ENCODE peak calls at places on chromosomes 16 and 17, in eight cellular contexts. L is B cell; B is CD8-positive, alpha-beta T cell; K is IMR-90; V is fibroblast of pulmonary artery; P is fibroblast of mammary gland; R is adrenal gland; F is nephron progenitor cell. S is an unnamed sample.

GRCh38 chr17:42337442-42337841 is 49.1 kb downstream of the STAT5A start:
- DNase-seq in F (no peak), R (no peak), B (peak), K (peak), P (peak), L (no peak), V (no peak), S (peak)

GRCh38 chr16:87252269-87252970 is 64.8 kb downstream of the C16orf95 start:
- DNase-seq in V (no peak), L (no peak), K (no peak), P (no peak), R (no peak), F (no peak), B (no peak), S (no peak)

GRCh38 chr16:67719778-67720144 is 645 bp upstream of the GFOD2 start:
- DNase-seq in L (no peak), V (peak), P (peak), K (peak), R (peak), F (peak), B (no peak), S (no peak)

GRCh38 chr17:43578352-43578698 is 32.2 kb upstream of the ETV4 start:
- DNase-seq in F (no peak), P (no peak), K (no peak), L (no peak), V (no peak), B (no peak), R (no peak), S (no peak)

GRCh38 chr17:7309628-7310027 is 2.2 kb downstream of the EIF5A start:
- DNase-seq in L (no peak), B (no peak), F (no peak), V (no peak), P (no peak), K (no peak), R (no peak), S (no peak)

GRCh38 chr16:29290631-29291247 is 115.8 kb downstream of the NPIPB11 start:
- DNase-seq in F (peak), P (peak), K (peak), L (peak), B (peak), R (peak), V (peak), S (peak)

GRCh38 chr16:68079616-68080344 is 5.4 kb upstream of the NFATC3 start:
- DNase-seq in R (peak), F (peak), L (peak), P (peak), B (peak), K (no peak), V (peak), S (peak)

GRCh38 chr17:49217651-49218413 is 7.3 kb downstream of the ABI3 start:
- DNase-seq in K (no peak), P (no peak), F (no peak), L (peak), B (peak), R (peak), V (no peak), S (peak)

GRCh38 chr16:1154887-1155331 is 2.0 kb downstream of the CACNA1H start:
- DNase-seq in K (peak), B (no peak), P (no peak), R (no peak), F (no peak), V (no peak), L (no peak), S (no peak)

GRCh38 chr16:68520649-68521086 is 18.4 kb upstream of the ZFP90 start:
- DNase-seq in L (peak), V (peak), B (peak), R (peak), K (peak), F (peak), P (peak), S (peak)

GRCh38 chr17:44623070-44623725 is 33.1 kb upstream of the MEIOC start:
- DNase-seq in L (no peak), P (no peak), B (no peak), R (no peak), K (no peak), V (no peak), F (no peak), S (no peak)

GRCh38 chr16:85259831-85260165 is 147.5 kb upstream of the CIBAR2 start:
- DNase-seq in P (no peak), K (no peak), R (no peak), V (no peak), F (peak), B (no peak), L (no peak), S (no peak)

GRCh38 chr17:72657467-72658317 is 434.8 kb downstream of the SLC39A11 start:
- DNase-seq in B (no peak), R (no peak), P (peak), V (no peak), F (no peak), K (peak), L (no peak), S (no peak)

GRCh38 chr16:51624083-51624775 is 473.2 kb upstream of the SALL1 start:
- DNase-seq in P (peak), F (no peak), L (no peak), K (no peak), R (no peak), V (no peak), B (no peak), S (no peak)

GRCh38 chr17:73478768-73479424 is 165.3 kb downstream of the SDK2 start:
- DNase-seq in K (no peak), B (no peak), V (no peak), L (no peak), F (no peak), R (no peak), P (no peak), S (no peak)

GRCh38 chr17:64216385-64217248 is 46.4 kb downstream of the TEX2 start:
- DNase-seq in L (peak), R (peak), K (peak), V (peak), B (no peak), P (peak), F (no peak), S (peak)

GRCh38 chr16:29765167-29766032 is 12.7 kb upstream of the ZG16 start:
- DNase-seq in B (no peak), F (no peak), P (no peak), R (no peak), L (no peak), K (no peak), V (no peak), S (no peak)

GRCh38 chr17:19248923-19249574 is 11.9 kb downstream of the EPN2 start:
- DNase-seq in B (no peak), P (peak), F (no peak), R (peak), K (peak), L (no peak), V (peak), S (no peak)

GRCh38 chr16:17476414-17477259 is 5.9 kb upstream of the XYLT1 start:
- DNase-seq in L (peak), R (peak), B (no peak), P (peak), K (peak), F (peak), V (peak), S (peak)

GRCh38 chr17:28395968-28396367 is 10.0 kb downstream of the SLC46A1 start:
- DNase-seq in K (no peak), P (no peak), L (no peak), V (no peak), R (no peak), F (no peak), B (no peak), S (no peak)
- TF ChIP-seq CTCF in K (no peak), P (no peak), L (no peak), V (no peak), R (no peak), F (no peak), B (no peak), S (no peak)

GRCh38 chr16:70252355-70252988 is 732 bp upstream of the EXOSC6 start:
- DNase-seq in F (peak), B (no peak), V (peak), R (no peak), P (peak), L (peak), K (peak), S (peak)
- TF ChIP-seq CTCF in F (peak), B (no peak), V (peak), R (peak), P (peak), L (no peak), K (peak), S (peak)

GRCh38 chr16:52863000-52863399 is 189.7 kb downstream of the CHD9NB start:
- DNase-seq in B (no peak), V (no peak), F (no peak), L (no peak), K (no peak), R (no peak), P (no peak), S (no peak)

GRCh38 chr16:52861614-52862022 is 191.1 kb downstream of the CHD9NB start:
- DNase-seq in K (no peak), B (no peak), L (no peak), V (peak), P (peak), F (peak), R (no peak), S (no peak)
- TF ChIP-seq CTCF in K (peak), B (no peak), L (no peak), V (peak), P (peak), F (peak), R (no peak), S (no peak)

GRCh38 chr17:35088647-35088910 is 25.1 kb upstream of the RFFL start:
- DNase-seq in V (no peak), F (no peak), L (no peak), K (no peak), P (no peak), B (no peak), R (no peak), S (no peak)
- TF ChIP-seq CTCF in V (no peak), F (no peak), L (no peak), K (no peak), P (no peak), B (no peak), R (no peak), S (no peak)

GRCh38 chr16:66580605-66581209 is 1.4 kb downstream of the CMTM2 start:
- DNase-seq in F (no peak), K (peak), V (peak), P (peak), R (no peak), L (no peak), B (no peak), S (no peak)
- TF ChIP-seq CTCF in F (no peak), K (peak), V (peak), P (peak), R (no peak), L (no peak), B (no peak), S (no peak)